ENCODE peak calls at places on chromosome 6, in eight cellular contexts. Q is MM.1S, D is pancreas, W is heart right ventricle, E is heart left ventricle, I is dorsolateral prefrontal cortex, K is WERI-Rb-1, T is cardiac muscle cell. P is an unnamed sample.

GRCh38 chr6:26086214-26086613 is 1.0 kb upstream of the HFE start:
- DNase-seq in E (no peak), D (no peak), W (no peak), T (no peak), K (no peak), Q (no peak), I (no peak), P (no peak)

GRCh38 chr6:4320860-4321259 is 185.5 kb upstream of the ECI2 start:
- DNase-seq in D (no peak), W (no peak), Q (no peak), K (no peak), I (no peak), E (no peak), T (peak), P (peak)

GRCh38 chr6:111711476-111711875 is 105.8 kb upstream of the TRAF3IP2 start:
- DNase-seq in W (peak), K (peak), Q (no peak), T (no peak), I (peak), D (no peak), E (peak), P (peak)

GRCh38 chr6:105192707-105193465 is 13.1 kb upstream of the POPDC3 start:
- DNase-seq in E (no peak), K (no peak), T (peak), W (no peak), D (no peak), Q (no peak), I (no peak), P (no peak)

GRCh38 chr6:2416128-2416712 is 170.8 kb upstream of the GMDS start:
- DNase-seq in K (no peak), W (no peak), Q (no peak), E (no peak), D (no peak), I (no peak), T (no peak), P (no peak)

GRCh38 chr6:16836186-16836981 is 75.1 kb upstream of the ATXN1 start:
- DNase-seq in K (no peak), E (no peak), Q (peak), I (no peak), W (no peak), T (no peak), D (no peak), P (no peak)

GRCh38 chr6:39543950-39544349 is 181.3 kb downstream of the KIF6 start:
- DNase-seq in D (no peak), E (no peak), Q (no peak), W (no peak), I (no peak), K (no peak), T (peak), P (no peak)

GRCh38 chr6:160950507-160950906 is 41.1 kb upstream of the MAP3K4 start:
- DNase-seq in T (peak), I (no peak), W (no peak), D (no peak), K (no peak), E (no peak), Q (no peak), P (no peak)

GRCh38 chr6:96157018-96157565 is 141.3 kb downstream of the FUT9 start:
- DNase-seq in E (no peak), T (no peak), K (no peak), D (no peak), Q (peak), I (no peak), W (no peak), P (no peak)

GRCh38 chr6:105609375-105609991 is 206.6 kb upstream of the PREP start:
- DNase-seq in T (no peak), I (peak), E (peak), D (no peak), W (peak), Q (no peak), K (no peak), P (peak)

GRCh38 chr6:42468273-42468672 is 16.5 kb upstream of the TRERF1 start:
- DNase-seq in K (no peak), T (no peak), E (no peak), Q (no peak), D (no peak), I (no peak), W (no peak), P (no peak)

GRCh38 chr6:7106752-7107577 is 796 bp upstream of the RREB1 start:
- DNase-seq in E (peak), T (no peak), I (no peak), K (peak), W (peak), D (peak), Q (no peak), P (no peak)

GRCh38 chr6:16042751-16043150 is 86.1 kb upstream of the MYLIP start:
- DNase-seq in W (no peak), I (no peak), D (no peak), Q (no peak), E (no peak), T (no peak), K (no peak), P (no peak)

GRCh38 chr6:57329933-57330332 is 12.5 kb downstream of the PRIM2 start:
- DNase-seq in D (no peak), T (no peak), W (no peak), K (no peak), E (no peak), Q (no peak), I (no peak), P (no peak)

GRCh38 chr6:44053760-44054556 is 73.3 kb downstream of the MRPL14 start:
- DNase-seq in Q (no peak), D (no peak), T (peak), I (no peak), E (no peak), K (no peak), W (no peak), P (peak)

GRCh38 chr6:31267504-31268371 is 4.2 kb downstream of the HLA-C start:
- DNase-seq in E (no peak), K (no peak), W (no peak), Q (no peak), D (no peak), T (no peak), I (no peak), P (no peak)

GRCh38 chr6:54014440-54014839 is 96.8 kb upstream of the MLIP start:
- DNase-seq in W (no peak), T (no peak), K (no peak), E (no peak), I (no peak), Q (no peak), D (no peak), P (no peak)

GRCh38 chr6:77814119-77814518 is 161.3 kb downstream of the MEI4 start:
- DNase-seq in K (no peak), D (no peak), W (no peak), Q (no peak), I (no peak), E (no peak), T (no peak), P (no peak)

GRCh38 chr6:97294451-97294850 is 11.4 kb upstream of the MMS22L start:
- DNase-seq in D (no peak), W (no peak), E (no peak), Q (no peak), T (peak), I (no peak), K (no peak), P (no peak)

GRCh38 chr6:119189498-119189897 is 111.0 kb upstream of the FAM184A start:
- DNase-seq in E (no peak), T (no peak), I (no peak), Q (no peak), W (no peak), D (peak), K (no peak), P (no peak)

GRCh38 chr6:26304213-26305096 is 60.5 kb upstream of the BTN3A2 start:
- DNase-seq in D (no peak), E (peak), I (no peak), K (no peak), W (no peak), Q (peak), T (peak), P (no peak)

GRCh38 chr6:14258695-14259655 is 141.4 kb downstream of the CD83 start:
- DNase-seq in I (no peak), T (no peak), D (no peak), E (no peak), Q (no peak), K (no peak), W (no peak), P (no peak)

GRCh38 chr6:79671605-79672266 is 40.6 kb downstream of the SH3BGRL2 start:
- DNase-seq in W (peak), T (no peak), D (peak), K (no peak), E (peak), I (no peak), Q (no peak), P (no peak)

GRCh38 chr6:30970946-30971345 is 12.6 kb upstream of the MUC21 start:
- DNase-seq in T (no peak), I (no peak), K (no peak), D (no peak), Q (no peak), W (no peak), E (no peak), P (no peak)

GRCh38 chr6:125658125-125658524 is 91.3 kb upstream of the HEY2 start:
- DNase-seq in T (no peak), K (peak), Q (no peak), I (no peak), W (no peak), E (no peak), D (no peak), P (peak)

GRCh38 chr6:31143148-31143547 is 4.3 kb upstream of the PSORS1C2 start:
- DNase-seq in Q (no peak), K (peak), E (peak), D (no peak), W (peak), T (peak), I (peak), P (no peak)

GRCh38 chr6:170221052-170221752 is 69.7 kb downstream of the DLL1 start:
- DNase-seq in D (no peak), Q (no peak), T (no peak), E (no peak), K (no peak), I (peak), W (no peak), P (no peak)

GRCh38 chr6:116763048-116763447 is 2.5 kb downstream of the FAM162B start:
- DNase-seq in W (no peak), D (no peak), E (no peak), T (no peak), Q (no peak), I (no peak), K (no peak), P (no peak)

GRCh38 chr6:37555040-37555781 is 55.5 kb upstream of the CCDC167 start:
- DNase-seq in T (no peak), D (no peak), Q (no peak), W (no peak), I (no peak), E (no peak), K (no peak), P (no peak)
- H3K27ac ChIP-seq in T (peak), D (no peak), Q (no peak), W (no peak), I (no peak), E (no peak), K (no peak), P (no peak)

GRCh38 chr6:148367418-148368024 is 24.9 kb downstream of the SASH1 start:
- DNase-seq in W (peak), D (no peak), Q (no peak), I (no peak), E (peak), K (no peak), T (peak), P (no peak)
- H3K27ac ChIP-seq in W (peak), D (no peak), Q (no peak), I (peak), E (peak), K (no peak), T (peak), P (no peak)

DNA sequence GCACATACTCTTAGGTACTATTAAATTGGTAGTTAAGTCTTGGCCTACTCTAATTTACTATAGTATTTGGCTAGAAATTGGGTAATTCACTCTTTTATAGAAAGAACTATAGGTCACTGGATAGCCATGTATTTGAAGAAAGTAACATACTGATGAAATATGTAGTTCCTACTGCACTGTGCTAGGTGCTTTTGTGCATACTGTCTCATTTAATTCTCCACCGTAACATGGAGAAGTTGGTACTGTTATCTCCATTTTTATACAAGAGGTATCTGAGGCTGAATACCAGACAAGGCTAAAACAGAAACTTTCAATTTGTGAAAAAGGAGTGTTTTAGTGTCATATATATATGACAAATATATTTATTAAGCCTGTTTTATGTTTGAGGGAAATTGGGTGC is 29.8 kb downstream of the AFDN start:
- DNase-seq in E (no peak), T (no peak), I (no peak), W (no peak), Q (no peak), K (no peak), D (no peak), P (no peak)
- H3K27ac ChIP-seq in E (no peak), T (peak), I (no peak), W (no peak), Q (no peak), K (no peak), D (no peak), P (no peak)

GRCh38 chr6:36443498-36443844 is 671 bp downstream of the KCTD20 start:
- DNase-seq in W (no peak), I (no peak), D (no peak), Q (peak), K (no peak), E (no peak), T (no peak), P (no peak)

GRCh38 chr6:36443951-36444428 is 1.2 kb downstream of the KCTD20 start:
- DNase-seq in E (no peak), W (no peak), K (peak), T (no peak), D (no peak), I (no peak), Q (peak), P (peak)

GRCh38 chr6:36442671-36443497 is at the start of the genes KCTD20 and PXT1:
- DNase-seq in D (peak), W (peak), T (peak), Q (peak), K (peak), E (peak), I (peak), P (peak)

GRCh38 chr6:36444470-36444869 is 1.7 kb downstream of the KCTD20 start:
- DNase-seq in E (no peak), I (no peak), Q (no peak), K (peak), T (peak), W (no peak), D (no peak), P (no peak)

DNA sequence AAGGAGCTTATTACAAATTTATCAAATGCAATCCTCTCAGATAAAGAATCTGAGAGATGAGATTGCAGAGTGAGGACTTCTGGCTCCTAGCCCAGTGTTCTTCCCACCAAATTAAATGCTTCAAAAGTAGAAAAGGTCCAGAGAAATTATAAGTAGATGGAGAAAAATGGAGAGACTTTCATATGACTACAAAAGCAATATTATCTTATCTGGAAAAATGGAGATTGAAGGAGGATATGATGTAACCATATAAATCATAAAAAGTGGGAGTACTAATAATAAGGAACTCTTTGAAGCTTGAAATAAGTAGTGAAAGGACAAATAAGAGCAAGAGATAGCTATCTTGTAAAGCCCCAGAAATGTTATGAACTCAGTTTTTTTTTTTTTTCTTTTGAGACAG is 2.9 kb downstream of the KCTD20 start:
- DNase-seq in I (no peak), D (no peak), T (peak), E (no peak), W (no peak), Q (no peak), K (no peak), P (no peak)
- H3K27ac ChIP-seq in I (no peak), D (no peak), T (no peak), E (no peak), W (peak), Q (no peak), K (no peak), P (no peak)

GRCh38 chr6:49790340-49790739 is 3.3 kb upstream of the PGK2 start:
- DNase-seq in D (no peak), T (no peak), I (no peak), E (no peak), Q (no peak), W (no peak), K (no peak), P (no peak)
- H3K27ac ChIP-seq in D (no peak), T (no peak), I (no peak), E (no peak), Q (no peak), W (no peak), K (no peak), P (no peak)

GRCh38 chr6:34317882-34318491 is 69.2 kb upstream of the SMIM29 start:
- DNase-seq in K (no peak), D (no peak), W (no peak), Q (no peak), I (no peak), T (peak), E (no peak), P (no peak)
- H3K27ac ChIP-seq in K (no peak), D (no peak), W (peak), Q (peak), I (peak), T (no peak), E (no peak), P (no peak)

GRCh38 chr6:75460636-75461035 is 33.0 kb downstream of the FILIP1 start:
- DNase-seq in W (no peak), D (no peak), Q (no peak), I (no peak), K (no peak), E (no peak), T (peak), P (no peak)
- H3K27ac ChIP-seq in W (peak), D (no peak), Q (no peak), I (no peak), K (no peak), E (peak), T (no peak), P (no peak)

GRCh38 chr6:165985926-165986646 is 181.6 kb downstream of the TBXT start:
- DNase-seq in W (no peak), Q (no peak), E (no peak), I (peak), T (peak), K (no peak), D (no peak), P (no peak)

GRCh38 chr6:165986647-165987482 is 180.8 kb downstream of the TBXT start:
- DNase-seq in K (no peak), I (peak), D (no peak), W (no peak), Q (no peak), T (peak), E (no peak), P (peak)

GRCh38 chr6:165988306-165988756 is 179.3 kb downstream of the TBXT start:
- DNase-seq in K (no peak), E (no peak), T (no peak), Q (no peak), I (no peak), D (no peak), W (no peak), P (no peak)

GRCh38 chr6:165988757-165989456 is 178.7 kb downstream of the TBXT start:
- DNase-seq in Q (no peak), E (no peak), K (no peak), D (no peak), T (peak), I (no peak), W (peak), P (no peak)

GRCh38 chr6:165987483-165988305 is 180.0 kb downstream of the TBXT start:
- DNase-seq in D (peak), W (peak), E (peak), Q (peak), K (no peak), T (peak), I (peak), P (peak)
- H3K27ac ChIP-seq in D (no peak), W (no peak), E (peak), Q (no peak), K (no peak), T (no peak), I (peak), P (no peak)

DNA sequence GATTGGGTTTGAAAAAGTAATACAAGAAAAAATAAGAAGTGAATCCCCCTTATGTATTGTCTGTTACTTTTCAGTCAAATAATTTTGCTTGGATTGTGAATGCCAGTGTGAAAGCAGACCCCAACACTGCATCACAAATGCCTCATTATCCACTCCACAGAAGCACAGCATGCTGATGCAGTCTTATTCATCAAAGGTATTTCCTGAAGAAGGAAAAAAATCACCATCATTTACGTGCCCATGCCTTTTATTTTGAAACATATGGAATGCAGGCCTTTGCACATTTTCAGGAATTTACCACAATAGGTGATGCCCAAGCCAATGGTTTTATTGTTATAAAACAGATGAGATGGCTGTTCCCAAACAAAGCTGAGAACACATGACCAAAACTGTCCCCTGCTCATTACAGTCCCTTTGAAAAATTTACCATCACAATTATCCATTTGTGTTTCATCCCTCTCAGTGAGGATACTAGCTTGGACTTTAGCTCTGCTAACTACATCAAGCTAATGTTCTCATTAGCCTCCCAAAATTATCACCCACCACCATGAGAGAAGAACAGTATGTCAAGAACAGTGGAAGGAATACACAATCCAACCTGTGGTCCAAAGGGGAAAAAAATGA is 180.6 kb upstream of the HTR1E start:
- DNase-seq in K (no peak), T (no peak), I (no peak), D (no peak), W (no peak), Q (no peak), E (no peak), P (no peak)
- H3K27ac ChIP-seq in K (no peak), T (no peak), I (no peak), D (no peak), W (no peak), Q (no peak), E (no peak), P (no peak)